ENCODE peak calls at places on chromosomes 7 and 10, in seven cellular contexts. F is Right ventricle myocardium inferior; I is fibroblast of villous mesenchyme; H is stimulated activated CD8-positive, alpha-beta memory T cell treated with anti-CD3 and anti-CD28 coated beads, Interleukin-12 subunit alpha, Interleukin-12 subunit beta, amount 100 ng/mL, for 4 hours; C is T follicular helper cell; Y is left cardiac atrium; E is NCI-H1105. S is an unnamed sample.

GRCh38 chr10:22250897-22251605 is 33.2 kb upstream of the EBLN1 start:
- DNase-seq in I (no peak), H (no peak), Y (no peak), C (no peak), E (no peak), F (no peak), S (no peak)

GRCh38 chr10:80186364-80187012 is 18.8 kb downstream of the ANXA11 start:
- DNase-seq in Y (peak), C (no peak), E (no peak), H (no peak), I (no peak), F (peak), S (peak)

GRCh38 chr7:99372275-99373085 is 2.0 kb upstream of the ARPC1B start:
- DNase-seq in E (no peak), Y (no peak), C (no peak), F (no peak), H (no peak), I (peak), S (peak)

GRCh38 chr7:29865526-29865925 is 59.2 kb downstream of the WIPF3 start:
- DNase-seq in E (no peak), I (peak), C (no peak), F (no peak), Y (peak), H (no peak), S (no peak)

GRCh38 chr7:94375713-94376112 is 19.0 kb upstream of the COL1A2 start:
- DNase-seq in E (no peak), F (no peak), H (no peak), C (no peak), I (peak), Y (no peak), S (no peak)

GRCh38 chr10:130836344-130836743 is 475.2 kb downstream of the TCERG1L start:
- DNase-seq in E (no peak), F (no peak), I (no peak), Y (no peak), H (no peak), C (no peak), S (no peak)

GRCh38 chr7:98934267-98934666 is 55.9 kb downstream of the TRRAP start:
- DNase-seq in H (no peak), Y (no peak), C (no peak), E (no peak), F (no peak), I (no peak), S (no peak)

GRCh38 chr7:20191044-20191867 is 25.9 kb downstream of the MACC1 start:
- DNase-seq in H (no peak), E (no peak), C (no peak), F (no peak), Y (no peak), I (no peak), S (peak)

GRCh38 chr7:44379366-44380178 is 54.2 kb upstream of the CAMK2B start:
- DNase-seq in C (no peak), F (no peak), Y (peak), I (peak), E (no peak), H (no peak), S (peak)

GRCh38 chr10:3955954-3956617 is 171.1 kb upstream of the KLF6 start:
- DNase-seq in F (no peak), I (no peak), H (no peak), Y (no peak), E (no peak), C (no peak), S (no peak)

GRCh38 chr7:73699370-73700069 is 16.1 kb downstream of the BUD23 start:
- DNase-seq in E (no peak), C (no peak), Y (no peak), I (no peak), H (no peak), F (peak), S (no peak)

GRCh38 chr10:3803884-3804741 is 19.1 kb upstream of the KLF6 start:
- DNase-seq in F (no peak), H (no peak), I (no peak), C (peak), E (no peak), Y (no peak), S (no peak)

GRCh38 chr10:4062751-4063150 is 277.7 kb upstream of the KLF6 start:
- DNase-seq in F (no peak), E (no peak), I (no peak), Y (no peak), C (no peak), H (no peak), S (no peak)

GRCh38 chr7:3887071-3887691 is 586.1 kb downstream of the SDK1 start:
- DNase-seq in E (no peak), I (peak), H (no peak), F (no peak), Y (no peak), C (no peak), S (no peak)

GRCh38 chr10:44995914-44996633 is 4.6 kb upstream of the ZNF22 start:
- DNase-seq in E (no peak), F (peak), H (no peak), I (peak), C (no peak), Y (peak), S (peak)

GRCh38 chr7:44188480-44189225 is 586 bp downstream of the GCK start:
- DNase-seq in H (no peak), I (no peak), E (no peak), C (no peak), Y (no peak), F (no peak), S (no peak)

GRCh38 chr10:72068126-72068765 is 20.1 kb downstream of the SPOCK2 start:
- DNase-seq in E (no peak), F (no peak), H (no peak), Y (no peak), C (no peak), I (no peak), S (peak)

GRCh38 chr10:58965855-58966254 is 210.6 kb upstream of the PHYHIPL start:
- DNase-seq in F (no peak), E (no peak), C (no peak), H (no peak), Y (no peak), I (no peak), S (no peak)

GRCh38 chr7:108486291-108486966 is 30.2 kb upstream of the NRCAM start:
- DNase-seq in Y (no peak), E (no peak), I (no peak), F (no peak), H (no peak), C (no peak), S (no peak)

GRCh38 chr7:103447073-103447960 is 1.3 kb upstream of the SLC26A5 start:
- DNase-seq in I (peak), C (no peak), H (no peak), Y (no peak), E (peak), F (no peak), S (no peak)

GRCh38 chr10:93463723-93464511 is 18.2 kb downstream of the MYOF start:
- DNase-seq in H (no peak), E (no peak), I (peak), Y (peak), F (no peak), C (no peak), S (no peak)

GRCh38 chr7:27661776-27662489 is 750 bp downstream of the HIBADH start:
- DNase-seq in F (peak), Y (peak), I (peak), C (no peak), E (no peak), H (peak), S (peak)

GRCh38 chr7:111438369-111439289 is 123.7 kb downstream of the IMMP2L start:
- DNase-seq in C (no peak), F (no peak), I (peak), H (no peak), E (no peak), Y (no peak), S (no peak)

GRCh38 chr10:124010024-124010423 is 83.4 kb downstream of the CHST15 start:
- DNase-seq in Y (no peak), F (no peak), I (no peak), C (no peak), E (no peak), H (no peak), S (peak)

GRCh38 chr10:96720422-96721206 is at the start of gene PIK3AP1:
- DNase-seq in Y (peak), I (no peak), C (no peak), E (peak), H (peak), F (peak), S (peak)

GRCh38 chr7:77714195-77714594 is 17.9 kb downstream of the RSBN1L start:
- DNase-seq in C (no peak), H (no peak), I (peak), F (no peak), E (no peak), Y (no peak), S (no peak)

GRCh38 chr10:118966131-118967125 is 63.1 kb upstream of the NANOS1 start:
- DNase-seq in Y (peak), H (no peak), C (no peak), E (no peak), F (no peak), I (no peak), S (no peak)

S was measured in kidney.